ENCODE peak calls at places on chromosomes 7 and 10, in six cellular contexts. H is endothelial cell of umbilical vein, Q is fibroblast of lung, N is colonic mucosa, S is SK-N-SH, C is IMR-90. D is an unnamed sample.

GRCh38 chr10:77601488-77601887 is 36.1 kb downstream of the KCNMA1 start:
- DNase-seq in S (no peak), Q (no peak), H (no peak), C (peak), N (no peak), D (no peak)

GRCh38 chr10:73416571-73416970 is 2.7 kb upstream of the ANXA7 start:
- DNase-seq in N (no peak), C (no peak), H (no peak), Q (no peak), S (no peak), D (no peak)

GRCh38 chr7:155858521-155859061 is 46.3 kb upstream of the SHH start:
- DNase-seq in N (peak), H (no peak), S (no peak), Q (peak), C (peak), D (no peak)

GRCh38 chr7:79290841-79291497 is 162.5 kb downstream of the MAGI2 start:
- DNase-seq in H (peak), S (no peak), Q (peak), C (peak), N (no peak), D (no peak)

GRCh38 chr7:949021-949934 is 5.2 kb downstream of the ADAP1 start:
- DNase-seq in S (peak), C (no peak), H (no peak), N (no peak), Q (no peak), D (no peak)

GRCh38 chr7:17530249-17530648 is 231.8 kb downstream of the AHR start:
- DNase-seq in H (no peak), C (peak), N (no peak), Q (peak), S (no peak), D (no peak)

GRCh38 chr10:127402596-127403409 is 146.3 kb upstream of the NPS start:
- DNase-seq in N (no peak), S (no peak), C (peak), H (no peak), Q (peak), D (no peak)

GRCh38 chr7:1041471-1042160 is 2.7 kb upstream of the GPR146 start:
- DNase-seq in N (no peak), S (no peak), C (peak), H (no peak), Q (no peak), D (no peak)

GRCh38 chr10:46524471-46525176 is 31.8 kb downstream of the GPRIN2 start:
- DNase-seq in Q (peak), S (peak), N (no peak), C (peak), H (peak), D (no peak)

GRCh38 chr10:69506834-69507643 is 55.8 kb downstream of the TSPAN15 start:
- DNase-seq in C (no peak), H (peak), N (peak), S (peak), Q (no peak), D (no peak)
- H3K9ac ChIP-seq in C (no peak), H (no peak), N (peak), S (no peak), Q (no peak), D (no peak)

GRCh38 chr7:134452991-134453473 is 5.9 kb downstream of the AKR1B1 start:
- DNase-seq in C (no peak), H (no peak), N (no peak), S (no peak), Q (no peak), D (no peak)
- H3K9ac ChIP-seq in C (no peak), H (no peak), N (no peak), S (no peak), Q (no peak), D (no peak)

GRCh38 chr10:96509017-96509641 is 4.6 kb downstream of the TLL2 start:
- DNase-seq in H (no peak), C (peak), N (no peak), S (no peak), Q (no peak), D (no peak)
- H3K9ac ChIP-seq in H (no peak), C (no peak), N (no peak), S (no peak), Q (no peak), D (no peak)

DNA sequence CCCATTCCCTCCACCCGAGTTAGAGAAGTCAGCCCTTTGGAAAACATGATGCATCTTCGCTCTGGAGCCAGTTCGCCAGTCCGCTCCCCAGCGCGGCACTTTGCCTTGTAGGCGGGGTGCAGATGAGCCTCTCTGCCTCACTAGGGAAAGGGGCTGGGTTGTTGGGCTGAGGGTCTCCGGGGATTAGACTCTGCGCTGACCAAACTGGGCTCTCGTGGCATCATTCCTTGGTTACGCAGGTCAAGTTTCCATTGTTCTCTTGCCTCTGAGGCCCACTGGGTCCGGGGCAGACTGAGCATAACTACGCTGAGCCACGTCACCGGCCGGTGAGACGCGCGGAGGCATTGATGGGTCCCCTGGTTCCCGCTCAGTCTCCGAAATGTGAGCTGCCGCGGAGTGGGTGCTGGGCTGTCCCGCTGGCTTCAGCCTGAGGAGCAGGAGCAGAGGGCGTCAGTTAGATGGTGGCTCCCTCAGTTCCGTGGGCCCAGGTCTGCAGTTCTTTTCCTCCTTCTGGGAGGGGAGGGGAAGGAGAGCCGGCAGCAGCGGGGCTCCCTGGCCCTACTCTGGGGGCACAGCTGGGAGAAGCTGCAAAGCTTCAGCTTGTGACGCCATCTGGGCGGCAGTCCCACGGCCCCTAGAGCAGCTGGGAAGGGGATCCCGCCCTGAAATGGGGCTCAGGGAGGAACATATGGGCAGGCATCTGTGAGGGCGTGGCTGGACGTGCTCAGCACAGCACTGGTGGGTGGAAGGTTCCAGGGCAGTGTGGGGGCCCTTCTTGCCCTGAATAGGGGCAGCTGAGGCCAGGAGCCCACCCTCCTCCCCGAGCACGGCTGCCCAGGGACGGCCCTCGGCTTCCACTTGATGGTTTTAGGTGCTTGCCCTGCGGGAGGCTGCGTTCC is 121.2 kb upstream of the BTBD16 start:
- DNase-seq in C (no peak), Q (peak), S (no peak), N (no peak), H (no peak), D (no peak)
- H3K9ac ChIP-seq in C (no peak), Q (peak), S (no peak), N (no peak), H (no peak), D (no peak)

DNA sequence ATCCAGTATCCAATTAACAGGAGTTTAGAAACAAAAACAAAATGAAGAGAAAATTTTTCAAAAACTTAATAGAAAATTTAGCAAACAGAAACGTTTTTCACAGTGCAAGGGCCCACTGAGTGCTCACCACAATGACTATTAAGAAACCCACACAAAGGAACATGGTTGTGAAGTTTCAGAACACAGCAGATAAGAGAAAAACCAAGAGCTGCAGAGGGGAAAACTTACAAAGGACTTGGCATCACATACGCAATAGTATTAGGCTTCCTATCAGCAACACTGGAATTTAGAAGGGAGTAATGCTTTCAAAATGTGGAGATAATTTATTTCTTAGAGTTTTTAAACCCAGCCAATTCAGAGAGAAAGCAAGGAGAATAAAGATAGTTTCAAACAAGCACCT is 1.7 kb upstream of the C7orf25 start:
- DNase-seq in C (peak), H (no peak), S (no peak), Q (no peak), N (no peak), D (no peak)
- H3K9ac ChIP-seq in C (no peak), H (no peak), S (no peak), Q (no peak), N (no peak), D (no peak)

GRCh38 chr7:33107136-33108066 is 1.8 kb downstream of the RP9 start:
- DNase-seq in N (peak), H (peak), C (peak), S (peak), Q (peak), D (peak)
- H3K9ac ChIP-seq in N (no peak), H (peak), C (peak), S (peak), Q (no peak), D (peak)

D was measured in DND-41.